ENCODE peak calls at places on chromosomes 3 and 15, in five cellular contexts. E is sciatic nerve, Y is type B pancreatic cell, M is HT-29, X is ureter. R is an unnamed sample.

GRCh38 chr3:127406309-127407025 is 118.6 kb upstream of the PRR20G start:
- DNase-seq in X (peak), Y (peak), M (peak), E (peak), R (no peak)

GRCh38 chr3:77042892-77043291 is 3.0 kb downstream of the ROBO2 start:
- DNase-seq in M (no peak), Y (no peak), E (no peak), X (no peak), R (no peak)

GRCh38 chr3:161171113-161171512 is 50.0 kb upstream of the NMD3 start:
- DNase-seq in E (peak), X (peak), Y (no peak), M (no peak), R (no peak)

GRCh38 chr3:5205165-5205941 is 17.8 kb downstream of the EDEM1 start:
- DNase-seq in X (no peak), E (no peak), M (no peak), Y (no peak), R (no peak)

GRCh38 chr15:57251308-57251707 is 125.0 kb upstream of the CGNL1 start:
- DNase-seq in Y (no peak), E (no peak), X (no peak), M (no peak), R (no peak)

GRCh38 chr3:120324185-120324584 is 25.0 kb downstream of the LRRC58 start:
- DNase-seq in M (no peak), Y (no peak), E (no peak), X (no peak), R (no peak)

GRCh38 chr3:99637381-99638111 is 848 bp upstream of the COL8A1 start:
- DNase-seq in Y (no peak), E (peak), M (peak), X (no peak), R (no peak)

GRCh38 chr3:68893600-68894239 is 38.6 kb downstream of the TAFA4 start:
- DNase-seq in X (no peak), Y (no peak), M (peak), E (no peak), R (no peak)

GRCh38 chr3:45665101-45665572 is 24.1 kb upstream of the SACM1L start:
- DNase-seq in Y (no peak), M (peak), E (no peak), X (no peak), R (no peak)

GRCh38 chr15:29677871-29678431 is 144.3 kb downstream of the TJP1 start:
- DNase-seq in E (no peak), X (no peak), Y (no peak), M (peak), R (no peak)

GRCh38 chr3:71591106-71591505 is 7.6 kb upstream of the FOXP1 start:
- DNase-seq in E (no peak), X (no peak), Y (no peak), M (no peak), R (no peak)

GRCh38 chr3:129606522-129607390 is at the start of gene PLXND1:
- DNase-seq in E (peak), Y (no peak), X (peak), M (no peak), R (peak)

GRCh38 chr15:51310064-51310463 is 28.3 kb downstream of the CYP19A1 start:
- DNase-seq in Y (no peak), E (no peak), M (no peak), X (no peak), R (no peak)

GRCh38 chr3:156918746-156919145 is 92.6 kb downstream of the LEKR1 start:
- DNase-seq in M (no peak), Y (no peak), E (no peak), X (no peak), R (no peak)